ENCODE peak calls at places on chromosomes 13 and 19, in six cellular contexts. F, N, G, L, I and W are unnamed samples.
A peak's percentile ranks its signal among the peaks of the same experiment; 100 is the strongest.

GRCh38 chr19:2047076-2047448 is 4.0 kb downstream of the MKNK2 start:
- DNase-seq in F (no peak), N (no peak), G (no peak), L (no peak), I (no peak), W (no peak)

GRCh38 chr19:47673426-47673825 is 39.8 kb upstream of the EHD2 start:
- DNase-seq in F (no peak), N (no peak), G (no peak), L (no peak), I (no peak), W (no peak)

GRCh38 chr13:86567119-86567518 is 767.9 kb upstream of the SLITRK6 start:
- DNase-seq in F (no peak), N (no peak), G (no peak), L (no peak), I (peak; percentile 11), W (no peak)

GRCh38 chr19:40213882-40214570 is 4.2 kb downstream of the TTC9B start:
- DNase-seq in F (no peak), N (no peak), G (no peak), L (no peak), I (no peak), W (no peak)

GRCh38 chr13:39284801-39285388 is 246.6 kb downstream of the NHLRC3 start:
- DNase-seq in F (no peak), N (no peak), G (no peak), L (no peak), I (no peak), W (no peak)

GRCh38 chr19:45938733-45939319 is 24.2 kb upstream of the NANOS2 start:
- DNase-seq in F (no peak), N (no peak), G (no peak), L (no peak), I (no peak), W (no peak)

GRCh38 chr13:112583592-112584277 is 4.2 kb downstream of the TUBGCP3 start:
- DNase-seq in F (no peak), N (no peak), G (no peak), L (no peak), I (peak; percentile 17), W (no peak)

GRCh38 chr13:92547256-92547655 is 679.4 kb upstream of the GPC6 start:
- DNase-seq in F (no peak), N (peak; percentile 29), G (no peak), L (no peak), I (no peak), W (no peak)

GRCh38 chr19:33507021-33507956 is 14.3 kb downstream of the PEPD start:
- DNase-seq in F (no peak), N (no peak), G (no peak), L (no peak), I (no peak), W (no peak)

GRCh38 chr13:98214707-98215106 is 37.6 kb upstream of the RNF113B start:
- DNase-seq in F (no peak), N (no peak), G (no peak), L (no peak), I (no peak), W (no peak)

GRCh38 chr13:110711778-110712070 is 1.8 kb upstream of the ING1 start:
- DNase-seq in F (no peak), N (peak; percentile 23), G (no peak), L (no peak), I (no peak), W (no peak)

GRCh38 chr19:19461671-19462622 is 53.4 kb downstream of the TSSK6 start:
- DNase-seq in F (no peak), N (no peak), G (no peak), L (no peak), I (no peak), W (no peak)

GRCh38 chr13:99320693-99321481 is 13.7 kb upstream of the GPR183 start:
- DNase-seq in F (no peak), N (peak; percentile 65), G (no peak), L (no peak), I (no peak), W (peak; percentile 47)

GRCh38 chr13:77422724-77423123 is 95.8 kb upstream of the MYCBP2 start:
- DNase-seq in F (no peak), N (no peak), G (no peak), L (no peak), I (no peak), W (no peak)

GRCh38 chr19:48798937-48799336 is 11.9 kb downstream of the BCAT2 start:
- DNase-seq in F (no peak), N (peak; percentile 68), G (no peak), L (no peak), I (no peak), W (peak; percentile 58)

GRCh38 chr19:55383279-55383788 is 758 bp downstream of the TMEM238 start:
- DNase-seq in F (no peak), N (no peak), G (no peak), L (no peak), I (no peak), W (no peak)

GRCh38 chr19:5533257-5533656 is 34.5 kb downstream of the TINCR start:
- DNase-seq in F (no peak), N (no peak), G (no peak), L (no peak), I (no peak), W (no peak)

GRCh38 chr13:67076378-67076777 is 153.8 kb downstream of the PCDH9 start:
- DNase-seq in F (no peak), N (no peak), G (no peak), L (no peak), I (no peak), W (no peak)

GRCh38 chr19:664913-665443 is 2.0 kb upstream of the RNF126 start:
- DNase-seq in F (peak; percentile 73), N (peak; percentile 70), G (peak; percentile 41), L (peak; percentile 91), I (peak; percentile 78), W (peak; percentile 82)

GRCh38 chr13:50415428-50415827 is 400.2 kb downstream of the KCNRG start:
- DNase-seq in F (no peak), N (no peak), G (no peak), L (no peak), I (no peak), W (no peak)

GRCh38 chr13:48778551-48779088 is 124.9 kb downstream of the CYSLTR2 start:
- DNase-seq in F (no peak), N (no peak), G (no peak), L (no peak), I (no peak), W (no peak)

GRCh38 chr19:38290631-38291147 is 13.4 kb upstream of the C19orf33 start:
- DNase-seq in F (no peak), N (peak; percentile 84), G (no peak), L (peak; percentile 85), I (no peak), W (peak; percentile 96)

GRCh38 chr19:11481777-11482383 is 1.0 kb upstream of the ELAVL3 start:
- DNase-seq in F (peak; percentile 67), N (peak; percentile 93), G (peak; percentile 85), L (peak; percentile 98), I (peak; percentile 93), W (peak; percentile 95)

GRCh38 chr19:12994701-12995595 is at the start of gene NFIX:
- DNase-seq in F (no peak), N (no peak), G (no peak), L (peak; percentile 71), I (peak; percentile 28), W (peak; percentile 84)

GRCh38 chr19:46727757-46728156 is 10.8 kb upstream of the PRKD2 start:
- DNase-seq in F (no peak), N (no peak), G (no peak), L (no peak), I (no peak), W (no peak)

GRCh38 chr13:32824671-32825070 is 191.6 kb upstream of the KL start:
- DNase-seq in F (no peak), N (peak; percentile 93), G (no peak), L (peak; percentile 34), I (no peak), W (peak; percentile 91)

GRCh38 chr13:107730835-107731234 is 484.5 kb downstream of the LIG4 start:
- DNase-seq in F (no peak), N (no peak), G (no peak), L (no peak), I (no peak), W (no peak)

GRCh38 chr19:20928371-20928770 is 5.3 kb downstream of the ZNF85 start:
- DNase-seq in F (no peak), N (no peak), G (no peak), L (peak; percentile 3), I (no peak), W (peak; percentile 63)

GRCh38 chr13:77460195-77460594 is 75.3 kb upstream of the SCEL start:
- DNase-seq in F (no peak), N (no peak), G (no peak), L (no peak), I (peak; percentile 18), W (no peak)

GRCh38 chr19:51439021-51439465 is 19.2 kb downstream of the SIGLEC8 start:
- DNase-seq in F (no peak), N (peak; percentile 1), G (no peak), L (no peak), I (peak; percentile 58), W (no peak)

GRCh38 chr19:47446534-47447469 is 24.9 kb downstream of the SLC8A2 start:
- DNase-seq in F (no peak), N (no peak), G (no peak), L (no peak), I (no peak), W (peak; percentile 75)

GRCh38 chr19:19257137-19257536 is 16.0 kb downstream of the TM6SF2 start:
- DNase-seq in F (no peak), N (no peak), G (no peak), L (no peak), I (no peak), W (no peak)

GRCh38 chr13:43783820-43784219 is 3.0 kb downstream of the ENOX1 start:
- DNase-seq in F (no peak), N (no peak), G (no peak), L (no peak), I (no peak), W (peak; percentile 9)

GRCh38 chr13:79637086-79637763 is 156.3 kb downstream of the NDFIP2 start:
- DNase-seq in F (no peak), N (no peak), G (no peak), L (no peak), I (no peak), W (no peak)

GRCh38 chr13:106499905-106500304 is 35.6 kb downstream of the EFNB2 start:
- DNase-seq in F (no peak), N (peak; percentile 70), G (no peak), L (no peak), I (no peak), W (no peak)